ENCODE peak calls at places on chromosomes 12 and 14, in nine cellular contexts. K is right atrium auricular region, J is fibroblast of lung, H is GM23338, L is IMR-90, P is DND-41, D is cardiac fibroblast, S is skeletal muscle cell, C is heart right ventricle. W is an unnamed sample.

GRCh38 chr12:81164827-81165226 is 86.9 kb downstream of the ACSS3 start:
- DNase-seq in J (no peak), K (no peak), D (no peak), L (no peak), S (no peak), P (no peak), C (no peak), H (no peak), W (no peak)

GRCh38 chr12:102095677-102096263 is 24.1 kb downstream of the NUP37 start:
- DNase-seq in C (no peak), H (peak; percentile 12), S (peak; percentile 4), L (peak; percentile 61), J (peak; percentile 69), P (no peak), K (no peak), D (peak; percentile 65), W (no peak)

GRCh38 chr12:27190761-27191160 is 53.3 kb upstream of the STK38L start:
- DNase-seq in P (no peak), H (no peak), S (no peak), D (peak; percentile 83), J (peak; percentile 87), K (no peak), L (peak; percentile 88), C (no peak), W (no peak)

GRCh38 chr12:31517994-31518393 is 72.9 kb downstream of the DENND5B start:
- DNase-seq in H (no peak), L (peak; percentile 60), D (no peak), S (no peak), P (no peak), J (peak; percentile 34), K (no peak), C (no peak), W (no peak)

GRCh38 chr14:89166650-89167049 is 250.4 kb downstream of the FOXN3 start:
- DNase-seq in C (no peak), H (no peak), L (no peak), S (no peak), D (no peak), K (no peak), J (no peak), P (no peak), W (no peak)

GRCh38 chr14:20516921-20517320 is 11.6 kb downstream of the RNASE10 start:
- DNase-seq in C (no peak), K (no peak), S (peak; percentile 45), H (no peak), L (peak; percentile 89), P (no peak), D (peak; percentile 67), J (peak; percentile 58), W (no peak)

GRCh38 chr14:89773151-89773550 is 181.4 kb downstream of the EFCAB11 start:
- DNase-seq in J (no peak), P (peak; percentile 91), S (no peak), C (no peak), D (no peak), H (no peak), K (no peak), L (no peak), W (no peak)

GRCh38 chr14:71142375-71143038 is 235.2 kb downstream of the PCNX1 start:
- DNase-seq in L (peak; percentile 98), C (no peak), P (peak; percentile 49), S (peak; percentile 87), H (no peak), K (no peak), J (peak; percentile 39), D (peak; percentile 87), W (no peak)

GRCh38 chr12:88339966-88340365 is 197.9 kb downstream of the TMTC3 start:
- DNase-seq in P (no peak), L (peak; percentile 28), D (no peak), J (peak; percentile 22), K (no peak), C (no peak), S (peak; percentile 47), H (no peak), W (no peak)

GRCh38 chr12:128807161-128807724 is 16.5 kb downstream of the SLC15A4 start:
- DNase-seq in K (no peak), C (no peak), S (no peak), P (no peak), J (no peak), H (no peak), D (no peak), L (no peak), W (no peak)

GRCh38 chr12:120167529-120168095 is 26.9 kb downstream of the GCN1 start:
- DNase-seq in C (no peak), H (no peak), J (no peak), L (no peak), S (no peak), K (no peak), P (no peak), D (no peak), W (no peak)

GRCh38 chr14:61080591-61081010 is 99.6 kb downstream of the SLC38A6 start:
- DNase-seq in J (peak; percentile 80), C (no peak), P (no peak), S (peak; percentile 97), K (no peak), L (peak; percentile 83), H (peak; percentile 15), D (no peak), W (no peak)

GRCh38 chr14:98937712-98938505 is 334.1 kb downstream of the BCL11B start:
- DNase-seq in H (no peak), P (no peak), K (no peak), J (no peak), L (no peak), S (no peak), C (no peak), D (no peak), W (no peak)

GRCh38 chr14:49303952-49304516 is 282.1 kb downstream of the RPS29 start:
- DNase-seq in L (peak; percentile 13), D (peak; percentile 43), J (peak; percentile 39), C (no peak), K (no peak), S (no peak), H (peak; percentile 84), P (peak; percentile 53), W (no peak)

GRCh38 chr14:21723431-21724045 is 49.9 kb upstream of the OR4E1 start:
- DNase-seq in L (no peak), P (peak; percentile 54), J (no peak), D (no peak), K (no peak), C (no peak), S (no peak), H (peak; percentile 96), W (no peak)

GRCh38 chr14:52740751-52741150 is 10.8 kb downstream of the STYX start:
- DNase-seq in K (no peak), S (no peak), H (no peak), C (no peak), P (no peak), D (no peak), J (no peak), L (no peak), W (no peak)

GRCh38 chr12:64459388-64460024 is 7.6 kb downstream of the TBK1 start:
- DNase-seq in K (no peak), S (no peak), H (peak; percentile 17), J (no peak), C (no peak), L (no peak), P (peak; percentile 24), D (no peak), W (no peak)
- H3K4me3 ChIP-seq in K (peak overlapping the region; percentile 4), S (no peak overlapping the region), H (no peak overlapping the region), J (peak overlapping the region; percentile 50), C (peak overlapping the region; percentile 43), L (no peak overlapping the region), P (peak overlapping the region; percentile 17), D (peak overlapping the region; percentile 27), W (peak overlapping the region; percentile 6)

DNA sequence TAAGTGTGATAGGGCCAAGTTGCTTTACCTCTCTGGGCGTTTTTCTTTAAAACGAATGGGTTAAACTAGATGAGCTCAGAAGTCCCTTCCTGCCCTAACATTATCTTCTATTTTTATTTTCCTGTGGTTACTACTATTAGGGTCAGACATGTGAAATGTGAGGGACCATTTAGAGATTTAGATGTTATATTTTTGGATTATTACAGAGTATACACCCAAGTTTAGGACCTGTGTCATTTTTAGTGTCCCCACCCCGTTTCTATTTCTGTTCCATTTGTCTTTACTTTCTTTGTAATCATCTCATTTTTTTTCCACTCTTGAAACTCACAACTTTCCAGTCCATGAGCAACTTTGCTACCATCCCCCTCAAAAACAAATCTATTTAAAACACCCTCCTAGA is 56.3 kb downstream of the SLC4A8 start:
- DNase-seq in K (no peak), J (no peak), L (no peak), H (no peak), P (no peak), S (no peak), D (no peak), C (no peak), W (no peak)
- H3K4me3 ChIP-seq in K (no peak overlapping the region), J (no peak overlapping the region), L (no peak overlapping the region), H (no peak overlapping the region), P (no peak overlapping the region), S (no peak overlapping the region), D (no peak overlapping the region), C (no peak overlapping the region), W (no peak overlapping the region)

GRCh38 chr12:123010681-123011080 is 30.2 kb downstream of the ARL6IP4 start:
- DNase-seq in L (no peak), C (no peak), S (no peak), H (no peak), J (no peak), D (no peak), P (no peak), K (no peak), W (no peak)
- H3K4me3 ChIP-seq in L (no peak overlapping the region), C (no peak overlapping the region), S (no peak overlapping the region), H (no peak overlapping the region), J (no peak overlapping the region), D (no peak overlapping the region), P (no peak overlapping the region), K (no peak overlapping the region), W (no peak overlapping the region)

GRCh38 chr12:122185079-122185478 is 2.2 kb downstream of the LRRC43 start:
- DNase-seq in C (no peak), L (no peak), H (no peak), D (no peak), K (no peak), S (no peak), J (no peak), P (no peak), W (no peak)

GRCh38 chr12:122185494-122186082 is 2.7 kb downstream of the LRRC43 start:
- DNase-seq in H (no peak), L (no peak), C (no peak), J (no peak), D (no peak), K (no peak), S (no peak), P (no peak), W (no peak)

GRCh38 chr12:122182887-122183587 is at the start of gene LRRC43:
- DNase-seq in H (peak; percentile 85), P (no peak), J (no peak), D (peak; percentile 44), L (no peak), C (peak; percentile 34), K (no peak), S (no peak), W (peak; percentile 56)

GRCh38 chr12:122184522-122184921 is 1.6 kb downstream of the LRRC43 start:
- DNase-seq in D (no peak), J (no peak), S (no peak), H (no peak), C (no peak), P (no peak), L (no peak), K (no peak), W (no peak)

DNA sequence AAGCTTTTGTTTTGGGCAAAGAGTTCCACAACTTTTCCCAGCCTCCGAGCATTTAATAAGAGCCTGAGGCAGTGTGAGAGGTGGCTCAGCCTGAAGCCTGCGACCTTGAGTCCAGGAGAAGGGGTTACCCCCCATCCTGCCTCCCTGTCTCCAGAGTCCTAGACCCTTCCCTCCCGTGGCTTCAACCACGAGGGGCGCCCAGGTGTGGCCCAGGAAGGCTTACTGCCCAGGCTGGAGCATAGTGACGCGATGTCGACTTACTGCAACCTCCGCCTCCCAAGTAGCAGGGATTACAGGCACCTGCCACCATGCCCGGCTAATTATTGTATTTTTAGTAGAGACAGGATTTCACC is 641 bp downstream of the LRRC43 start:
- DNase-seq in H (peak; percentile 34), C (no peak), L (no peak), J (no peak), D (no peak), S (no peak), P (no peak), K (no peak), W (no peak)
- H3K4me3 ChIP-seq in H (peak overlapping the region; percentile 68), C (peak overlapping the region; percentile 58), L (no peak overlapping the region), J (no peak overlapping the region), D (no peak overlapping the region), S (peak overlapping the region; percentile 56), P (no peak overlapping the region), K (no peak overlapping the region), W (peak overlapping the region; percentile 72)

W was measured in stomach.